ENCODE peak calls at places on chromosomes 5 and 9, in four cellular contexts. One of them, this sample, is unnamed.

GRCh38 chr9:135958485-135958884 is 2.7 kb downstream of the UBAC1 start:
- DNase-seq in neural progenitor cell: no peak
- DNase-seq in HCT116: no peak
- DNase-seq in SK-N-SH: no peak
- DNase-seq in this sample: no peak

GRCh38 chr5:86909896-86910295 is 292.2 kb downstream of the COX7C start:
- DNase-seq in neural progenitor cell: no peak
- DNase-seq in HCT116: no peak
- DNase-seq in SK-N-SH: no peak
- DNase-seq in this sample: no peak

GRCh38 chr9:79209012-79209411 is 362.8 kb upstream of the TLE4 start:
- DNase-seq in neural progenitor cell: no peak
- DNase-seq in SK-N-SH: no peak
- DNase-seq in HCT116: no peak
- DNase-seq in this sample: no peak

GRCh38 chr5:141345327-141345726 is 1.7 kb downstream of the PCDHGA3 start:
- DNase-seq in SK-N-SH: no peak
- DNase-seq in neural progenitor cell: no peak
- DNase-seq in HCT116: no peak
- DNase-seq in this sample: no peak

GRCh38 chr5:126976520-126977172 is 53.7 kb downstream of the MARCHF3 start:
- DNase-seq in SK-N-SH: no peak
- DNase-seq in HCT116: no peak
- DNase-seq in neural progenitor cell: no peak
- DNase-seq in this sample: no peak

GRCh38 chr5:115685480-115685879 is 59.6 kb upstream of the TMED7 start:
- DNase-seq in SK-N-SH: no peak
- DNase-seq in HCT116: no peak
- DNase-seq in neural progenitor cell: no peak
- DNase-seq in this sample: no peak

GRCh38 chr9:128485414-128485855 is 19.1 kb upstream of the GLE1 start:
- DNase-seq in SK-N-SH: no peak
- DNase-seq in neural progenitor cell: peak; percentile 17
- DNase-seq in HCT116: no peak
- DNase-seq in this sample: no peak

GRCh38 chr9:136808075-136808780 is 480 bp downstream of the RABL6 start:
- DNase-seq in HCT116: no peak
- DNase-seq in SK-N-SH: peak; percentile 78
- DNase-seq in neural progenitor cell: peak; percentile 58
- DNase-seq in this sample: peak; percentile 74

DNA sequence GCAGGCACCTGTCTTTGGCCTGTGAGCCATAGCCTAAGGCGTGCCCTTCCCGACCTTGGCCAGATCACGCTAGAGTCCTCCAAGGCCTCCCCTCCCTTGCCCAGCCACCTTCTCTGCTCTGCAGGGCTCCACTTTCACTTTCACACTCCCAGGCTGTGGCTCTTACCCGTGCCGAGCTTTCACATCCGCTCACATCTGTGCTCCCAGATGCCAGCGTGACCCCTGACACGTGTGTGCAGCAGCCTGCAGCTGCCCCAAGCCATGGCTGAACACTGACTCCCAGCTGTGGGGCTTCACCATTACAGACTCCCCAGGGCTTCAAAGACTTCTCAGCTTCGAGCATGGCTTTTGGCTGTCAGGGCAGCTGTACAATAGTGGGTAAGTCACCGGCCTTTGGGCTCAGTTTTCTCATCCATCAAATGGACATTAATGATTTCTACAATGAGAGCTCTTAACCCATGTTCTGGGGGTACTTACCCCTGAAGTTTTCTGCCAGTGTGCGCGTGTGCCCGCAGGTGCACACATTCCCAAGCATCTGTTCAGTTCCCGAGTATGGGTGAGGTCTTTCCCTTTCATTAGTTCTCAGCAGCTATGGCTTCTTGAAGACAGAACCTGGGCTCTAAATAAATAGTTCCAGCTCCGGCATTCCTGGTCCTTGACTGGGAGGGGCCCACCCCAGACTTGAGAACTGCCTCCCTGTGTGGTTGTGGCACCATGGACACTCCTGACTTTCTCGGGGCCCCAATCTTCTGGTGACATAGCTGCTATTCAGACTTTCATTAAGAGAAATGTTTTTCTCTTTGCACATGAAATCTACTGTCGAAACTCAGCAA is 118.6 kb downstream of the RGS3 start:
- DNase-seq in SK-N-SH: peak; percentile 62
- DNase-seq in HCT116: no peak
- DNase-seq in neural progenitor cell: no peak
- DNase-seq in this sample: peak; percentile 80
- H3K36me3 ChIP-seq in SK-N-SH: no peaks in the 10 kb centered on the region
- H3K36me3 ChIP-seq in HCT116: peaks cover 6% of the 10 kb centered on the region
- H3K36me3 ChIP-seq in neural progenitor cell: no peaks in the 10 kb centered on the region
- H3K36me3 ChIP-seq in this sample: no peaks in the 10 kb centered on the region

GRCh38 chr9:91949946-91950664 is at the start of gene ROR2:
- DNase-seq in SK-N-SH: peak; percentile 96
- DNase-seq in neural progenitor cell: peak; percentile 94
- DNase-seq in HCT116: peak; percentile 37
- DNase-seq in this sample: peak; percentile 51
- H2AFZ ChIP-seq in SK-N-SH: no peak within 1 kb of the TSS
- H2AFZ ChIP-seq in neural progenitor cell: peak within 1 kb of the TSS; percentile 97
- H2AFZ ChIP-seq in HCT116: peak within 1 kb of the TSS; percentile 88
- H2AFZ ChIP-seq in this sample: no peak within 1 kb of the TSS

GRCh38 chr9:113675475-113675941 is 200.6 kb upstream of the ZNF618 start:
- DNase-seq in neural progenitor cell: no peak
- DNase-seq in HCT116: no peak
- DNase-seq in SK-N-SH: no peak
- DNase-seq in this sample: no peak
- H3K27ac ChIP-seq in neural progenitor cell: no peak overlapping the region
- H3K27ac ChIP-seq in HCT116: no peak overlapping the region
- H3K27ac ChIP-seq in SK-N-SH: peak overlapping the region; percentile 4
- H3K27ac ChIP-seq in this sample: no peak overlapping the region

DNA sequence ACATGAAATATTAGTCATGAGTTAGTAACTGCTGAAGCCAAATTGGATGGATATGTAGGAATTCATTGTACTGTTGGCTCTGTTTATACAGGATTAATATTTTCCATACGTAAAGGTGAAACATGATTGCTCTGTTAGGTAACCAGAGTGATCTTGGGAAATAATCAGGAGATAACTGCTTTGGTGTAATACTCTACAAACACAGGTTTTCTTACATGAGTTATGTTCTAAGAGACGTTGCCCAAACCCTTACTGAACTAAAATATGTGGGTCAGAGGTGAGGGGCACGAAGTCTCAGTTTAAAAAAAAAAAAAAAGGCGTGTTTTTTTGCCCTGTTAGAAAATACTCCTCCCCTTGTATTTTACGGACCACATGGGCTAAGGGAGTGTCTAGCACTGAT is 7.8 kb downstream of the DNAJA1 start:
- DNase-seq in HCT116: no peak
- DNase-seq in neural progenitor cell: no peak
- DNase-seq in SK-N-SH: no peak
- DNase-seq in this sample: no peak
- H3K36me3 ChIP-seq in HCT116: peaks cover 75% of the 10 kb centered on the region
- H3K36me3 ChIP-seq in neural progenitor cell: peaks cover 49% of the 10 kb centered on the region
- H3K36me3 ChIP-seq in SK-N-SH: peaks cover 92% of the 10 kb centered on the region
- H3K36me3 ChIP-seq in this sample: peaks cover 88% of the 10 kb centered on the region